ENCODE peak calls at places on chromosomes 13 and 19, in nine cellular contexts. D is uterus, T is Caco-2, M is GM23338, U is heart left ventricle, F is stomach, R is cardiac muscle cell, E is colonic mucosa, O is heart right ventricle. W is an unnamed sample.
A peak's percentile ranks its signal among the peaks of the same experiment; 100 is the strongest.

GRCh38 chr13:50599046-50599445 is 244.4 kb downstream of the DLEU7 start:
- DNase-seq in D (no peak), T (no peak), M (no peak), U (no peak), F (no peak), R (no peak), E (no peak), O (no peak), W (no peak)

GRCh38 chr13:37481005-37481857 is 117.3 kb downstream of the POSTN start:
- DNase-seq in D (peak; percentile 27), T (no peak), M (no peak), U (no peak), F (no peak), R (no peak), E (no peak), O (no peak), W (no peak)

GRCh38 chr13:49746111-49746510 is 46.4 kb downstream of the KPNA3 start:
- DNase-seq in D (no peak), T (no peak), M (no peak), U (no peak), F (peak; percentile 52), R (no peak), E (peak; percentile 70), O (no peak), W (no peak)

GRCh38 chr13:83065136-83065535 is 817.1 kb downstream of the SLITRK1 start:
- DNase-seq in D (no peak), T (no peak), M (no peak), U (no peak), F (no peak), R (no peak), E (no peak), O (no peak), W (no peak)

GRCh38 chr19:5905072-5905778 is 553 bp downstream of the VMAC start:
- DNase-seq in D (no peak), T (no peak), M (no peak), U (no peak), F (no peak), R (no peak), E (no peak), O (no peak), W (no peak)

GRCh38 chr13:51453959-51454703 is 1.3 kb upstream of the INTS6 start:
- DNase-seq in D (peak; percentile 35), T (peak; percentile 32), M (peak; percentile 53), U (peak; percentile 30), F (no peak), R (peak; percentile 32), E (peak; percentile 52), O (peak; percentile 22), W (peak; percentile 14)

GRCh38 chr19:50690439-50690838 is 29.2 kb downstream of the SHANK1 start:
- DNase-seq in D (no peak), T (no peak), M (no peak), U (no peak), F (no peak), R (no peak), E (no peak), O (no peak), W (no peak)

GRCh38 chr19:55535173-55535572 is 1.8 kb downstream of the SBK2 start:
- DNase-seq in D (no peak), T (no peak), M (no peak), U (no peak), F (no peak), R (no peak), E (no peak), O (no peak), W (no peak)

GRCh38 chr19:45638930-45639729 is at the start of gene EML2:
- DNase-seq in D (no peak), T (peak; percentile 78), M (peak; percentile 97), U (peak; percentile 47), F (peak; percentile 71), R (peak; percentile 85), E (peak; percentile 78), O (peak; percentile 55), W (peak; percentile 40)

GRCh38 chr19:15815306-15815705 is at the start of gene OR10H1:
- DNase-seq in D (no peak), T (peak; percentile 48), M (no peak), U (no peak), F (no peak), R (no peak), E (no peak), O (no peak), W (no peak)

GRCh38 chr13:51000576-51001260 is 91.1 kb downstream of the RNASEH2B start:
- DNase-seq in D (peak; percentile 75), T (no peak), M (no peak), U (peak; percentile 17), F (no peak), R (no peak), E (no peak), O (peak; percentile 46), W (no peak)

GRCh38 chr19:4640247-4641000 is 1.1 kb downstream of the TNFAIP8L1 start:
- DNase-seq in D (no peak), T (no peak), M (peak; percentile 50), U (no peak), F (no peak), R (no peak), E (peak; percentile 70), O (no peak), W (no peak)

GRCh38 chr19:7550987-7551761 is 15.7 kb downstream of the PNPLA6 start:
- DNase-seq in D (peak; percentile 68), T (peak; percentile 70), M (peak; percentile 100), U (peak; percentile 65), F (peak; percentile 85), R (peak; percentile 95), E (peak; percentile 83), O (peak; percentile 69), W (peak; percentile 82)

GRCh38 chr19:7547153-7547552 is 11.6 kb downstream of the PNPLA6 start:
- DNase-seq in D (no peak), T (no peak), M (no peak), U (no peak), F (no peak), R (no peak), E (no peak), O (no peak), W (no peak)

GRCh38 chr19:7552781-7553180 is 17.3 kb downstream of the PNPLA6 start:
- DNase-seq in D (no peak), T (no peak), M (no peak), U (no peak), F (no peak), R (no peak), E (no peak), O (no peak), W (no peak)

GRCh38 chr19:7550169-7550770 is 14.8 kb downstream of the PNPLA6 start:
- DNase-seq in D (no peak), T (no peak), M (no peak), U (no peak), F (no peak), R (no peak), E (no peak), O (no peak), W (no peak)

DNA sequence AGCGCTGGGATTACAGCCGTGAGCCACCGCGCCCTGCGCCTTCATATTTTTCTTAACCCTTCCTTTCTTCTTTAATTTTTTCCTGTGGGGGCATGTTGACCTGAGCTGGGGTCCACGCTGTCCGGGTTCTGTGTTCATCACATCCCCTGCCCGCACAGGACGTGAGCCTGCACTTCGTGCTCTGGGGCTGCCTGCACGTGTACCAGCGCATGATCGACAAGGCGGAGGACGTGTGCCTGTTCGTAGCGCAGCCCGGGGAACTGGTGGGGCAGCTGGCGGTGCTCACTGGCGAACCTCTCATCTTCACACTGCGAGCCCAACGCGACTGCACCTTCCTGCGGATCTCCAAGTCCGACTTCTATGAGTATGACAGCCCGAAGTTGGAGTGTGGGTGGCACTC is 14.2 kb downstream of the PNPLA6 start:
- DNase-seq in D (no peak), T (no peak), M (no peak), U (no peak), F (no peak), R (no peak), E (no peak), O (no peak), W (no peak)
- TF ChIP-seq CTCF in D (no peak), T (no peak), M (no peak), U (no peak), F (no peak), R (no peak), E (no peak), O (no peak), W (no peak)

GRCh38 chr19:39436350-39436716 is 584 bp upstream of the RPS16 start:
- DNase-seq in D (no peak), T (no peak), M (peak; percentile 29), U (no peak), F (no peak), R (no peak), E (no peak), O (no peak), W (no peak)

GRCh38 chr19:39434123-39435076 is 1.3 kb downstream of the RPS16 start:
- DNase-seq in D (no peak), T (no peak), M (no peak), U (no peak), F (no peak), R (no peak), E (no peak), O (no peak), W (no peak)

GRCh38 chr19:39433480-39434079 is 2.2 kb downstream of the RPS16 start:
- DNase-seq in D (no peak), T (no peak), M (no peak), U (no peak), F (no peak), R (no peak), E (no peak), O (no peak), W (no peak)

GRCh38 chr19:39438270-39438934 is 2.7 kb upstream of the RPS16 start:
- DNase-seq in D (no peak), T (peak; percentile 71), M (no peak), U (no peak), F (no peak), R (no peak), E (no peak), O (no peak), W (no peak)

GRCh38 chr19:39435499-39436349 is at the start of gene RPS16:
- DNase-seq in D (peak; percentile 99), T (peak; percentile 99), M (peak; percentile 99), U (peak; percentile 99), F (peak; percentile 99), R (peak; percentile 100), E (peak; percentile 98), O (peak; percentile 99), W (peak; percentile 99)
- H3K4me1 ChIP-seq in D (no peaks in the 10 kb centered on the region), T (peaks cover 23% of the 10 kb centered on the region), M (peaks cover 20% of the 10 kb centered on the region), U (peaks cover 30% of the 10 kb centered on the region), F (peaks cover 39% of the 10 kb centered on the region), R (peaks cover 9% of the 10 kb centered on the region), E (peaks cover 3% of the 10 kb centered on the region), O (peaks cover 10% of the 10 kb centered on the region), W (peaks cover 3% of the 10 kb centered on the region)

GRCh38 chr13:81957121-81957520 is 1616.2 kb upstream of the SPRY2 start:
- DNase-seq in D (no peak), T (no peak), M (peak; percentile 49), U (no peak), F (no peak), R (no peak), E (no peak), O (no peak), W (no peak)
- TF ChIP-seq CTCF in D (no peak), T (peak; percentile 22), M (peak; percentile 64), U (no peak), F (no peak), R (no peak), E (no peak), O (no peak), W (peak; percentile 67)

DNA sequence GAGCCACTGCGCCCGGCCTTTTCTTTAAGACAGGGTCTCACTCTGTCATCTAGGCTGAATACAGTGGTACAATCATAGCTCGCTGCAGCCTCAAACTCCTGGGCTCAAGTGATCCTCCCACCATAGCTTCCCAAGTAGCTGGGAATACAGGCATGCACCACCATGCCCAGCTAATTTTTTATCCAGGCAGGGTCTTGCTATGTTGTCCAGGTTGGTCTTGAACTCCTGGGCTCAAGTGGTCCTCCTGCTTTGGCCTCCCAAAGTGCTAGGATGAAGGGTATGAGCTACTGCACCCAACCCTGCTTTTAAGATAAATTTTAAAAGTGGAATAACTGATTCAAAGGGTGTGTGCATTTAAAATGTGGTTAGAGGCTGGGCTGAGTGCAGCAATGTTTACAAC is 14.1 kb downstream of the NOSIP start:
- DNase-seq in D (no peak), T (no peak), M (no peak), U (no peak), F (no peak), R (no peak), E (no peak), O (no peak), W (no peak)
- H3K4me1 ChIP-seq in D (peaks cover 1% of the 10 kb centered on the region), T (peaks cover 5% of the 10 kb centered on the region), M (peaks cover 9% of the 10 kb centered on the region), U (peaks cover 36% of the 10 kb centered on the region), F (peaks cover 46% of the 10 kb centered on the region), R (peaks cover 10% of the 10 kb centered on the region), E (peaks cover 34% of the 10 kb centered on the region), O (peaks cover 6% of the 10 kb centered on the region), W (peaks cover 4% of the 10 kb centered on the region)